ENCODE peak calls at places on chromosomes 16 and 17, in eight cellular contexts. R is GM13977; L is AG09309; C is body of pancreas; J is fibroblast of mammary gland; P is MM.1S; D is heart left ventricle; U is CD8-positive, alpha-beta T cell. B is an unnamed sample.

GRCh38 chr17:28043296-28043695 is 819 bp downstream of the NLK start:
- DNase-seq in R (no peak), L (no peak), C (no peak), J (no peak), P (no peak), D (no peak), U (no peak), B (no peak)

GRCh38 chr17:53627511-53627910 is 195.2 kb upstream of the KIF2B start:
- DNase-seq in R (no peak), L (peak), C (no peak), J (peak), P (no peak), D (no peak), U (no peak), B (no peak)

GRCh38 chr16:1773703-1774455 is 945 bp upstream of the MRPS34 start:
- DNase-seq in R (no peak), L (no peak), C (peak), J (peak), P (no peak), D (no peak), U (no peak), B (peak)

GRCh38 chr17:74514632-74515035 is 16.6 kb downstream of the CD300LB start:
- DNase-seq in R (peak), L (no peak), C (no peak), J (no peak), P (no peak), D (no peak), U (peak), B (peak)

GRCh38 chr16:78372302-78372701 is 272.8 kb downstream of the WWOX start:
- DNase-seq in R (no peak), L (no peak), C (no peak), J (no peak), P (no peak), D (no peak), U (no peak), B (no peak)

GRCh38 chr16:3841729-3842508 is 38.6 kb downstream of the CREBBP start:
- DNase-seq in R (no peak), L (no peak), C (no peak), J (no peak), P (no peak), D (no peak), U (no peak), B (no peak)

GRCh38 chr17:2070241-2071023 is 15.5 kb downstream of the HIC1 start:
- DNase-seq in R (peak), L (no peak), C (peak), J (no peak), P (no peak), D (no peak), U (no peak), B (no peak)

GRCh38 chr17:57832711-57833596 is 16.9 kb downstream of the MRPS23 start:
- DNase-seq in R (peak), L (no peak), C (peak), J (peak), P (peak), D (peak), U (peak), B (peak)

GRCh38 chr16:67961551-67961957 is 6.9 kb downstream of the SLC12A4 start:
- DNase-seq in R (no peak), L (no peak), C (peak), J (no peak), P (no peak), D (peak), U (no peak), B (no peak)

DNA sequence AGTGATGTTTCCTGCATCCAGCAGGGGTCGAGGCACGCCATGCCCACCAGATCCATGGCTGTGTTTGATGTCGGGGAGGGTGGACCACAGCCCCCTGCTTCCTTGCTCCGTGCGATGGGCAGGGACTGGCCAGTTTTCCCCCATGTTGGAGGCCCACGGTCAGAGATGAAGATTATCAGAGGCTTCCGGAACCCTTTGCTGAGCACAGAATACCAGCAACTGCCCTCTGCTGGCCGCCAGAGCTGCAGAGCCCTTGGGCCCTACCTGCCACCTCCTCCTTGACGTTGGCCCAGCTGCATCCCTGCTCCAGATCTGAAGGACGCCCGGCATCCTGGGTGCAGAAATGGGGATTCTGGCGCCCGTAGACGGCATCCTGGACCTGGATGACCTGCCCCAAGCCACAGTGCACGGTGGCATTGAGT is 23.7 kb upstream of the BCO1 start:
- DNase-seq in R (no peak), L (no peak), C (no peak), J (no peak), P (no peak), D (no peak), U (no peak), B (no peak)
- TF ChIP-seq CTCF in R (peak), L (peak), C (no peak), J (peak), P (no peak), D (peak), U (no peak), B (peak)

GRCh38 chr17:77049440-77049839 is 91.3 kb upstream of the SEC14L1 start:
- DNase-seq in R (no peak), L (no peak), C (no peak), J (peak), P (no peak), D (no peak), U (no peak), B (no peak)
- TF ChIP-seq CTCF in R (no peak), L (no peak), C (no peak), J (no peak), P (no peak), D (no peak), U (no peak), B (no peak)

DNA sequence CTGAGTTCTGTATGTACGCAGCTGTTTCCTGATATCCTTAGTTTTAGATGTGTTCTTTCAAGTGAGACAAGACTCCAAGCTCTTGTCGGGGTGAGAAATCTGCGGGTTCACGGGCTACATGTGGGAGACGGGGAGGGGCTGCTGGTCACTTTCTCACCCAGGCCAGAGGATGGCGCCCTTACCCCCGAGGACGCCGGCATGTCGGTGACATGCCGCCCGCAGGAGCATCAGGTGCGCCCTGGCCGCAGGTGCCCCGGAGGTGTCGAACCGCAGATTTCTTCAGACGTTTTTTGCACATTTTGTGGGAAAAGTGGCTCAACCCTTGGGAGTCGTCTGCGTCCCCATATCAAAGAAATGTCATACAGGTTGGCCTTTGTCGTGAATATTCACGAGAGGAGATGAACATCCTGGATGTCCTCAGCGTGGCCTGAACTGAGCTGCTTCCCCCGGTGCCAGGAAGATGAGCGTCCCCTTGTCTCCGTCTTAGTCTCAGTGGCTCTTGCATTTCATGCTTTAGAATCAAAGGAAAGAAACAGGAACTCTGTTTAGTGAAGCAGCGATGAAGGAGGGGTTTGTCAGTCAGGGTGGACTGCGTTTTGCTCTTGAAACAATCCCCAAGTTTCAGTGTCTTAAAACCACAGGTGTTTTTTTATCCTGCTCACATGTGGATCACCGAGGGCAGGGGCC is 75.3 kb upstream of the ZNF750 start:
- DNase-seq in R (no peak), L (no peak), C (no peak), J (no peak), P (no peak), D (no peak), U (no peak), B (no peak)
- TF ChIP-seq CTCF in R (no peak), L (peak), C (no peak), J (peak), P (no peak), D (no peak), U (no peak), B (no peak)

DNA sequence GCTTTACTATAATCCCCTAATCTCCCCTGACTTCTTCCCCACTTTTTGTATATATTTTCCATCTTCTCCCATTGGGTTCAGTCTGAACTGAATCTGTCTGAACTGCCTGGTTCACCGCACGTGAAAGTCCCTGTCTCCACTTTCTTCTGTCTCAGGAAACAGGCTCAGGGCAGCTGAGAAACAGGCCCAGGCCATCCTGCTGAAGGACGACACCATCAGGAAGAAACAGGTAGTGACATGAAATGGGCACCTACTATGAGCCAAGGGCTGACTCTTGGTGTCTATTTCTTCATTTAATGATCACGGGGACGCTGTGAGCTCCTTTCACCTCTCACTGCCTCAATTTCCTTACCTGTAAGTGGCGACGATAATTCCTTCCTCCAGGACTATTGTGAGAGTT is 90.5 kb upstream of the HSBP1 start:
- DNase-seq in R (no peak), L (no peak), C (no peak), J (no peak), P (no peak), D (no peak), U (no peak), B (no peak)
- TF ChIP-seq CTCF in R (no peak), L (no peak), C (no peak), J (no peak), P (no peak), D (no peak), U (no peak), B (no peak)

GRCh38 chr16:19286827-19287226 is 1.3 kb downstream of the CLEC19A start:
- DNase-seq in R (no peak), L (no peak), C (no peak), J (no peak), P (no peak), D (no peak), U (no peak), B (no peak)
- TF ChIP-seq CTCF in R (no peak), L (no peak), C (no peak), J (no peak), P (no peak), D (no peak), U (no peak), B (peak)

DNA sequence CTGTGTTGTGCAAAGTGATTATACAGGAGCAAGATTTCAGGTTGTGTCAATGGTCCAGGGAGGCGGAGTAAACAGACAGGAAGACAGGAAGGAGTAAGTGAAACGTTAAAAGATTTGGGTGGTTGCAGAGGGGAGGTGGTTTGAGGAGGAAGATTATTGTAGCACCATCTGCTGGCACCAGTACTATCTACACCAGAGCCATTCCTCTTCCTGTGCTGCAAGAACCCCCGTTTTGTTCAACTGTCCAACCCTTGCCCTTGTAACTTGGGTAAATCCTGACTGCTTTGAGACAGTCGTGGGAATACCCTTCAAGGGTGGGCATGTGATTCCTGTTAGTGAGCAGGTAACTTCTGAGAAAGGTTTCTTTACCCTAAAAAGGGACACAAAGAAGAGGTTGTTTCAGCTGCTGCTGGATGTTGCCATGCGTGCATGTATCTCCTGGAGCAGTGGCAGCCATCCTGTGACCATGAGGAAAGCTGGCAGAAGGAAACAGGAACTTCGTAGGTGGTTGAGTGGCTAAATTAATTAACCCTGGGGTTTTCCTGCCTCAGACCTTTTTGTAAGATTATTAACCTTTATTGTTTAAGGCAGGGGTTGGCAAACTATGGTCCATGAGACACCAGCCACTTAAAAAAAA is 124.1 kb downstream of the PRKCA start:
- DNase-seq in R (peak), L (no peak), C (no peak), J (peak), P (peak), D (no peak), U (peak), B (no peak)
- TF ChIP-seq CTCF in R (no peak), L (peak), C (no peak), J (peak), P (peak), D (peak), U (peak), B (peak)

B was measured in HFFc6.